ENCODE peak calls at places on chromosome 10, in four cellular contexts. R is fibroblast of lung, H is hypothalamus, U is K562. G is an unnamed sample.

GRCh38 chr10:102404361-102405107 is 9.0 kb downstream of the NFKB2 start:
- DNase-seq in R (no peak), H (no peak), U (no peak), G (no peak)

GRCh38 chr10:80462986-80463741 is 9.1 kb downstream of the TSPAN14 start:
- DNase-seq in R (peak), H (no peak), U (no peak), G (peak)

GRCh38 chr10:63702107-63702506 is 180.9 kb downstream of the REEP3 start:
- DNase-seq in R (no peak), H (no peak), U (no peak), G (no peak)

GRCh38 chr10:59098811-59099452 is 77.5 kb upstream of the PHYHIPL start:
- DNase-seq in R (peak), H (no peak), U (no peak), G (peak)

GRCh38 chr10:95328013-95328412 is 37.2 kb upstream of the PDLIM1 start:
- DNase-seq in R (no peak), H (no peak), U (no peak), G (no peak)

GRCh38 chr10:98486421-98486820 is 39.7 kb upstream of the HPS1 start:
- DNase-seq in R (peak), H (no peak), U (no peak), G (peak)

GRCh38 chr10:121889212-121889611 is 38.6 kb downstream of the ATE1 start:
- DNase-seq in R (no peak), H (no peak), U (no peak), G (no peak)

GRCh38 chr10:44576715-44577191 is 191.9 kb upstream of the CXCL12 start:
- DNase-seq in R (no peak), H (no peak), U (no peak), G (peak)

GRCh38 chr10:124649209-124649608 is 95.0 kb downstream of the FAM53B start:
- DNase-seq in R (no peak), H (no peak), U (no peak), G (peak)

GRCh38 chr10:112250555-112250954 is 32.6 kb upstream of the TECTB start:
- DNase-seq in R (peak), H (no peak), U (no peak), G (no peak)

G was measured in foreskin fibroblast.